ENCODE peak calls at places on chromosome X, in four cellular contexts. G, X, Z and K are unnamed samples.
A peak's percentile ranks its signal among the peaks of the same experiment; 100 is the strongest.

GRCh38 chrX:56788229-56788628 is 59.2 kb downstream of the NBDY start:
- DNase-seq in G (peak; percentile 23), X (peak; percentile 8), Z (no peak), K (peak; percentile 36)

GRCh38 chrX:112654871-112655270 is 24.9 kb downstream of the LHFPL1 start:
- DNase-seq in Z (peak; percentile 86), G (no peak), X (no peak), K (no peak)

GRCh38 chrX:18377802-18378201 is 23.3 kb upstream of the SCML2 start:
- DNase-seq in G (peak; percentile 14), X (no peak), Z (peak; percentile 77), K (no peak)

GRCh38 chrX:24396930-24397277 is 36.5 kb downstream of the SUPT20HL1 start:
- DNase-seq in G (no peak), Z (peak; percentile 6), X (no peak), K (no peak)

GRCh38 chrX:110425222-110425621 is 66.6 kb downstream of the RTL9 start:
- DNase-seq in G (no peak), Z (no peak), X (no peak), K (no peak)

GRCh38 chrX:22742174-22742573 is 257.6 kb upstream of the DDX53 start:
- DNase-seq in X (no peak), Z (peak; percentile 25), G (peak; percentile 71), K (no peak)

GRCh38 chrX:103805860-103806259 is 26.2 kb downstream of the RAB9B start:
- DNase-seq in Z (no peak), X (no peak), G (no peak), K (no peak)

GRCh38 chrX:48934581-48935331 is 15.9 kb upstream of the PIM2 start:
- DNase-seq in Z (no peak), G (no peak), X (no peak), K (no peak)

GRCh38 chrX:47518105-47518504 is 35.1 kb upstream of the ZNF41 start:
- DNase-seq in X (no peak), G (peak; percentile 10), Z (no peak), K (no peak)

GRCh38 chrX:103398321-103398937 is 22.1 kb downstream of the BEX3 start:
- DNase-seq in Z (no peak), X (no peak), G (peak; percentile 87), K (no peak)

GRCh38 chrX:13109811-13110210 is 65.4 kb upstream of the FAM9C start:
- DNase-seq in G (peak; percentile 79), X (no peak), Z (no peak), K (no peak)

GRCh38 chrX:10393241-10393640 is 227.1 kb downstream of the MID1 start:
- DNase-seq in G (no peak), X (no peak), Z (no peak), K (no peak)

GRCh38 chrX:140866446-140866845 is 135.9 kb upstream of the SPANXB1 start:
- DNase-seq in X (no peak), G (no peak), Z (no peak), K (no peak)

GRCh38 chrX:47568656-47569295 is 7.8 kb downstream of the ARAF start:
- DNase-seq in Z (peak; percentile 66), X (no peak), G (peak; percentile 33), K (no peak)

GRCh38 chrX:11678174-11678573 is 12.5 kb upstream of the ARHGAP6 start:
- DNase-seq in G (no peak), Z (peak; percentile 0), X (no peak), K (no peak)

GRCh38 chrX:17812763-17813162 is 48.3 kb downstream of the RAI2 start:
- DNase-seq in X (no peak), G (peak; percentile 27), Z (peak; percentile 39), K (no peak)